ENCODE peak calls at places on chromosomes 3 and 15, in seven cellular contexts. One of them, this sample, is unnamed.

GRCh38 chr3:152930516-152930915 is 95.6 kb downstream of the P2RY1 start:
- DNase-seq in Peyer's patch: no peak
- DNase-seq in MM.1S: no peak
- DNase-seq in A549: no peak
- DNase-seq in coronary artery: no peak
- DNase-seq in ovary: no peak
- DNase-seq in stomach: no peak
- DNase-seq in this sample: no peak

GRCh38 chr3:9064251-9064650 is 101.0 kb upstream of the RAD18 start:
- DNase-seq in coronary artery: no peak
- DNase-seq in ovary: no peak
- DNase-seq in A549: no peak
- DNase-seq in stomach: no peak
- DNase-seq in Peyer's patch: no peak
- DNase-seq in MM.1S: no peak
- DNase-seq in this sample: no peak

GRCh38 chr3:44915702-44916438 is 41.5 kb downstream of the TGM4 start:
- DNase-seq in A549: no peak
- DNase-seq in MM.1S: no peak
- DNase-seq in ovary: no peak
- DNase-seq in coronary artery: no peak
- DNase-seq in Peyer's patch: peak
- DNase-seq in stomach: no peak
- DNase-seq in this sample: peak

GRCh38 chr15:32828507-32829186 is 110.8 kb downstream of the GREM1 start:
- DNase-seq in A549: peak
- DNase-seq in MM.1S: no peak
- DNase-seq in stomach: no peak
- DNase-seq in coronary artery: no peak
- DNase-seq in ovary: no peak
- DNase-seq in Peyer's patch: no peak
- DNase-seq in this sample: peak

GRCh38 chr3:197518794-197519451 is 36.8 kb downstream of the BDH1 start:
- DNase-seq in coronary artery: no peak
- DNase-seq in A549: no peak
- DNase-seq in stomach: no peak
- DNase-seq in Peyer's patch: no peak
- DNase-seq in MM.1S: no peak
- DNase-seq in ovary: no peak
- DNase-seq in this sample: no peak

GRCh38 chr3:53794597-53794996 is 51.6 kb downstream of the CHDH start:
- DNase-seq in ovary: no peak
- DNase-seq in coronary artery: no peak
- DNase-seq in stomach: no peak
- DNase-seq in Peyer's patch: no peak
- DNase-seq in A549: no peak
- DNase-seq in MM.1S: no peak
- DNase-seq in this sample: peak

GRCh38 chr3:183551930-183552329 is 3.6 kb downstream of the KLHL6 start:
- DNase-seq in MM.1S: peak
- DNase-seq in stomach: no peak
- DNase-seq in Peyer's patch: peak
- DNase-seq in coronary artery: no peak
- DNase-seq in ovary: no peak
- DNase-seq in A549: no peak
- DNase-seq in this sample: no peak

GRCh38 chr3:101963902-101964362 is 114.6 kb downstream of the NFKBIZ start:
- DNase-seq in coronary artery: no peak
- DNase-seq in ovary: no peak
- DNase-seq in stomach: no peak
- DNase-seq in Peyer's patch: no peak
- DNase-seq in MM.1S: no peak
- DNase-seq in A549: no peak
- DNase-seq in this sample: peak

GRCh38 chr3:31732548-31732947 is 199.8 kb downstream of the STT3B start:
- DNase-seq in MM.1S: no peak
- DNase-seq in stomach: no peak
- DNase-seq in Peyer's patch: no peak
- DNase-seq in coronary artery: no peak
- DNase-seq in A549: no peak
- DNase-seq in ovary: no peak
- DNase-seq in this sample: no peak

GRCh38 chr15:88264622-88265021 is 8.1 kb upstream of the NTRK3 start:
- DNase-seq in ovary: no peak
- DNase-seq in MM.1S: no peak
- DNase-seq in coronary artery: no peak
- DNase-seq in Peyer's patch: no peak
- DNase-seq in A549: no peak
- DNase-seq in stomach: no peak
- DNase-seq in this sample: no peak

GRCh38 chr15:92840149-92840548 is 60.0 kb upstream of the CHD2 start:
- DNase-seq in coronary artery: no peak
- DNase-seq in A549: no peak
- DNase-seq in Peyer's patch: no peak
- DNase-seq in stomach: peak
- DNase-seq in ovary: no peak
- DNase-seq in MM.1S: no peak
- DNase-seq in this sample: no peak

GRCh38 chr3:146164506-146164905 is 3.5 kb upstream of the PLOD2 start:
- DNase-seq in MM.1S: no peak
- DNase-seq in stomach: no peak
- DNase-seq in Peyer's patch: no peak
- DNase-seq in A549: no peak
- DNase-seq in coronary artery: no peak
- DNase-seq in ovary: no peak
- DNase-seq in this sample: no peak

GRCh38 chr15:52745326-52746161 is 44.6 kb downstream of the ONECUT1 start:
- DNase-seq in stomach: no peak
- DNase-seq in Peyer's patch: no peak
- DNase-seq in MM.1S: no peak
- DNase-seq in ovary: no peak
- DNase-seq in coronary artery: peak
- DNase-seq in A549: no peak
- DNase-seq in this sample: no peak

GRCh38 chr15:88256261-88257230 is at the start of gene NTRK3:
- DNase-seq in Peyer's patch: no peak
- DNase-seq in ovary: no peak
- DNase-seq in A549: no peak
- DNase-seq in stomach: no peak
- DNase-seq in MM.1S: peak
- DNase-seq in coronary artery: no peak
- DNase-seq in this sample: peak

GRCh38 chr15:57134877-57135276 is 216.4 kb downstream of the TCF12 start:
- DNase-seq in MM.1S: no peak
- DNase-seq in A549: no peak
- DNase-seq in stomach: no peak
- DNase-seq in ovary: no peak
- DNase-seq in Peyer's patch: no peak
- DNase-seq in coronary artery: no peak
- DNase-seq in this sample: peak

GRCh38 chr3:126083511-126083912 is 412 bp downstream of the SLC41A3 start:
- DNase-seq in stomach: peak
- DNase-seq in Peyer's patch: peak
- DNase-seq in ovary: peak
- DNase-seq in coronary artery: no peak
- DNase-seq in A549: peak
- DNase-seq in MM.1S: peak
- DNase-seq in this sample: peak

GRCh38 chr15:101276501-101277037 is 716 bp downstream of the SELENOS start:
- DNase-seq in Peyer's patch: no peak
- DNase-seq in A549: no peak
- DNase-seq in ovary: no peak
- DNase-seq in MM.1S: peak
- DNase-seq in stomach: no peak
- DNase-seq in coronary artery: no peak
- DNase-seq in this sample: peak

GRCh38 chr3:195870937-195871336 is 37.4 kb downstream of the TNK2 start:
- DNase-seq in coronary artery: no peak
- DNase-seq in ovary: no peak
- DNase-seq in A549: no peak
- DNase-seq in MM.1S: no peak
- DNase-seq in Peyer's patch: no peak
- DNase-seq in stomach: no peak
- DNase-seq in this sample: no peak

GRCh38 chr3:41327718-41328117 is 128.4 kb downstream of the CTNNB1 start:
- DNase-seq in coronary artery: no peak
- DNase-seq in stomach: no peak
- DNase-seq in A549: no peak
- DNase-seq in Peyer's patch: no peak
- DNase-seq in MM.1S: no peak
- DNase-seq in ovary: no peak
- DNase-seq in this sample: peak

GRCh38 chr3:68271145-68271544 is 616.7 kb upstream of the SUCLG2 start:
- DNase-seq in ovary: no peak
- DNase-seq in stomach: no peak
- DNase-seq in Peyer's patch: no peak
- DNase-seq in MM.1S: no peak
- DNase-seq in coronary artery: no peak
- DNase-seq in A549: no peak
- DNase-seq in this sample: no peak

GRCh38 chr3:113698891-113699465 is 2.5 kb upstream of the USF3 start:
- DNase-seq in A549: no peak
- DNase-seq in MM.1S: no peak
- DNase-seq in stomach: no peak
- DNase-seq in Peyer's patch: peak
- DNase-seq in coronary artery: no peak
- DNase-seq in ovary: peak
- DNase-seq in this sample: peak

GRCh38 chr3:113698213-113698742 is 1.8 kb upstream of the USF3 start:
- DNase-seq in stomach: no peak
- DNase-seq in ovary: no peak
- DNase-seq in MM.1S: no peak
- DNase-seq in coronary artery: no peak
- DNase-seq in A549: no peak
- DNase-seq in Peyer's patch: no peak
- DNase-seq in this sample: no peak

GRCh38 chr3:113696658-113697191 is 283 bp upstream of the USF3 start:
- DNase-seq in ovary: peak
- DNase-seq in MM.1S: peak
- DNase-seq in A549: peak
- DNase-seq in stomach: peak
- DNase-seq in Peyer's patch: peak
- DNase-seq in coronary artery: peak
- DNase-seq in this sample: peak

GRCh38 chr3:113695818-113696645 is at the start of gene USF3:
- DNase-seq in MM.1S: peak
- DNase-seq in Peyer's patch: peak
- DNase-seq in coronary artery: peak
- DNase-seq in ovary: peak
- DNase-seq in stomach: peak
- DNase-seq in A549: peak
- DNase-seq in this sample: peak

GRCh38 chr3:113697192-113698090 is 999 bp upstream of the USF3 start:
- DNase-seq in Peyer's patch: peak
- DNase-seq in ovary: peak
- DNase-seq in coronary artery: no peak
- DNase-seq in A549: peak
- DNase-seq in stomach: no peak
- DNase-seq in MM.1S: peak
- DNase-seq in this sample: no peak
- H3K27ac ChIP-seq in Peyer's patch: peak
- H3K27ac ChIP-seq in ovary: peak
- H3K27ac ChIP-seq in coronary artery: peak
- H3K27ac ChIP-seq in A549: peak
- H3K27ac ChIP-seq in stomach: peak
- H3K27ac ChIP-seq in MM.1S: peak
- H3K27ac ChIP-seq in this sample: peak

GRCh38 chr3:43191116-43191515 is 85.2 kb upstream of the POMGNT2 start:
- DNase-seq in A549: no peak
- DNase-seq in MM.1S: no peak
- DNase-seq in coronary artery: no peak
- DNase-seq in Peyer's patch: no peak
- DNase-seq in stomach: no peak
- DNase-seq in ovary: no peak
- DNase-seq in this sample: no peak
- H3K27ac ChIP-seq in A549: no peak
- H3K27ac ChIP-seq in MM.1S: no peak
- H3K27ac ChIP-seq in coronary artery: no peak
- H3K27ac ChIP-seq in Peyer's patch: no peak
- H3K27ac ChIP-seq in stomach: no peak
- H3K27ac ChIP-seq in ovary: no peak
- H3K27ac ChIP-seq in this sample: peak

GRCh38 chr3:29331830-29332637 is 51.2 kb downstream of the RBMS3 start:
- DNase-seq in stomach: no peak
- DNase-seq in A549: no peak
- DNase-seq in MM.1S: no peak
- DNase-seq in ovary: no peak
- DNase-seq in Peyer's patch: no peak
- DNase-seq in coronary artery: no peak
- DNase-seq in this sample: no peak
- H3K27ac ChIP-seq in stomach: peak
- H3K27ac ChIP-seq in A549: peak
- H3K27ac ChIP-seq in MM.1S: no peak
- H3K27ac ChIP-seq in ovary: no peak
- H3K27ac ChIP-seq in Peyer's patch: no peak
- H3K27ac ChIP-seq in coronary artery: no peak
- H3K27ac ChIP-seq in this sample: peak

GRCh38 chr3:47381317-47382157 is 716 bp downstream of the PTPN23 start:
- DNase-seq in Peyer's patch: peak
- DNase-seq in ovary: peak
- DNase-seq in stomach: peak
- DNase-seq in MM.1S: peak
- DNase-seq in A549: peak
- DNase-seq in coronary artery: peak
- DNase-seq in this sample: peak

GRCh38 chr3:47384425-47384824 is 3.6 kb downstream of the PTPN23 start:
- DNase-seq in ovary: no peak
- DNase-seq in A549: no peak
- DNase-seq in coronary artery: no peak
- DNase-seq in MM.1S: no peak
- DNase-seq in Peyer's patch: no peak
- DNase-seq in stomach: no peak
- DNase-seq in this sample: no peak

GRCh38 chr3:47380601-47381316 is at the start of gene PTPN23:
- DNase-seq in Peyer's patch: peak
- DNase-seq in A549: peak
- DNase-seq in ovary: peak
- DNase-seq in stomach: peak
- DNase-seq in coronary artery: peak
- DNase-seq in MM.1S: peak
- DNase-seq in this sample: peak

GRCh38 chr3:47385796-47386195 is 5.0 kb downstream of the PTPN23 start:
- DNase-seq in coronary artery: no peak
- DNase-seq in Peyer's patch: no peak
- DNase-seq in stomach: no peak
- DNase-seq in MM.1S: no peak
- DNase-seq in A549: no peak
- DNase-seq in ovary: no peak
- DNase-seq in this sample: no peak

GRCh38 chr3:47385007-47385406 is 4.2 kb downstream of the PTPN23 start:
- DNase-seq in stomach: no peak
- DNase-seq in A549: no peak
- DNase-seq in MM.1S: no peak
- DNase-seq in ovary: no peak
- DNase-seq in coronary artery: no peak
- DNase-seq in Peyer's patch: no peak
- DNase-seq in this sample: no peak
- H3K27ac ChIP-seq in stomach: no peak
- H3K27ac ChIP-seq in A549: no peak
- H3K27ac ChIP-seq in MM.1S: no peak
- H3K27ac ChIP-seq in ovary: no peak
- H3K27ac ChIP-seq in coronary artery: no peak
- H3K27ac ChIP-seq in Peyer's patch: no peak
- H3K27ac ChIP-seq in this sample: no peak

This sample was measured in fibroblast of lung.